ENCODE peak calls at places on chromosome 15, in five cellular contexts. M is transverse colon, D is T-helper 17 cell, F is AG04450, N is psoas muscle. X is an unnamed sample.

GRCh38 chr15:51227967-51228783 is 110.2 kb downstream of the CYP19A1 start:
- DNase-seq in N (no peak), M (no peak), F (peak), D (no peak), X (peak)

GRCh38 chr15:75425966-75426500 is 25.5 kb downstream of the SIN3A start:
- DNase-seq in M (no peak), N (no peak), D (no peak), F (no peak), X (no peak)

GRCh38 chr15:85500729-85501128 is 120.3 kb downstream of the AKAP13 start:
- DNase-seq in M (no peak), F (no peak), N (no peak), D (no peak), X (no peak)

GRCh38 chr15:33132722-33133345 is 61.7 kb downstream of the FMN1 start:
- DNase-seq in F (peak), D (no peak), N (no peak), M (peak), X (peak)

GRCh38 chr15:41997845-41998244 is 23.0 kb downstream of the PLA2G4E start:
- DNase-seq in N (peak), F (no peak), M (no peak), D (no peak), X (no peak)

GRCh38 chr15:68421798-68422402 is 10.1 kb downstream of the ITGA11 start:
- DNase-seq in F (no peak), M (no peak), D (no peak), N (no peak), X (no peak)

GRCh38 chr15:97009036-97009555 is 678.6 kb downstream of the NR2F2 start:
- DNase-seq in M (no peak), F (no peak), D (no peak), N (no peak), X (no peak)

GRCh38 chr15:99092554-99093172 is 12.2 kb upstream of the SYNM start:
- DNase-seq in N (no peak), M (no peak), D (no peak), F (no peak), X (no peak)

GRCh38 chr15:101559938-101560337 is 70.4 kb upstream of the PCSK6 start:
- DNase-seq in F (no peak), M (no peak), D (no peak), N (no peak), X (no peak)

GRCh38 chr15:58224068-58224467 is 85.9 kb downstream of the AQP9 start:
- DNase-seq in M (no peak), D (no peak), N (peak), F (no peak), X (no peak)

GRCh38 chr15:35753486-35753885 is 207.5 kb upstream of the DPH6 start:
- DNase-seq in D (no peak), N (no peak), M (no peak), F (peak), X (peak)

GRCh38 chr15:65154720-65155119 is 21.1 kb upstream of the PDCD7 start:
- DNase-seq in D (no peak), F (no peak), N (no peak), M (no peak), X (no peak)

GRCh38 chr15:60859996-60860494 is 369.1 kb downstream of the RORA start:
- DNase-seq in N (no peak), M (no peak), F (peak), D (no peak), X (peak)

GRCh38 chr15:72338617-72339321 is 18.8 kb upstream of the CELF6 start:
- DNase-seq in N (no peak), M (no peak), D (no peak), F (peak), X (no peak)

GRCh38 chr15:61034793-61035710 is 194.1 kb downstream of the RORA start:
- DNase-seq in N (no peak), D (no peak), M (no peak), F (no peak), X (no peak)

GRCh38 chr15:67835349-67836133 is 4.3 kb downstream of the RNU6-1 start:
- DNase-seq in D (no peak), F (no peak), M (no peak), N (peak), X (no peak)

GRCh38 chr15:41231536-41231935 is 468 bp downstream of the CHP1 start:
- DNase-seq in D (no peak), M (no peak), N (no peak), F (no peak), X (no peak)

GRCh38 chr15:64651573-64652260 is 123.7 kb downstream of the RBPMS2 start:
- DNase-seq in N (no peak), M (no peak), F (no peak), D (no peak), X (peak)

GRCh38 chr15:77580991-77581682 is 51.6 kb downstream of the LINGO1 start:
- DNase-seq in N (peak), M (no peak), F (no peak), D (no peak), X (peak)

GRCh38 chr15:77057650-77058049 is 13.3 kb downstream of the TSPAN3 start:
- DNase-seq in N (no peak), D (no peak), F (no peak), M (no peak), X (peak)

GRCh38 chr15:56968821-56969220 is 50.4 kb downstream of the TCF12 start:
- DNase-seq in N (no peak), M (no peak), D (no peak), F (no peak), X (no peak)

GRCh38 chr15:52427804-52428203 is 100.9 kb downstream of the MYO5A start:
- DNase-seq in M (no peak), D (no peak), F (peak), N (peak), X (peak)

GRCh38 chr15:95556866-95557225 is 773.7 kb upstream of the NR2F2 start:
- DNase-seq in D (no peak), M (no peak), F (no peak), N (no peak), X (no peak)

GRCh38 chr15:38597221-38597800 is 32.7 kb upstream of the RASGRP1 start:
- DNase-seq in D (no peak), M (no peak), F (no peak), N (no peak), X (no peak)

GRCh38 chr15:91196768-91197167 is 96.7 kb downstream of the SV2B start:
- DNase-seq in M (no peak), D (no peak), F (no peak), N (no peak), X (no peak)

GRCh38 chr15:81160312-81161214 is 26.5 kb downstream of the CFAP161 start:
- DNase-seq in D (no peak), N (peak), M (peak), F (peak), X (peak)

GRCh38 chr15:63752979-63753378 is 80.8 kb downstream of the HERC1 start:
- DNase-seq in N (no peak), F (no peak), M (no peak), D (no peak), X (no peak)

GRCh38 chr15:51460796-51461195 is 119.3 kb downstream of the GLDN start:
- DNase-seq in N (no peak), M (no peak), D (no peak), F (no peak), X (no peak)

GRCh38 chr15:100766225-100767001 is 113.2 kb upstream of the ALDH1A3 start:
- DNase-seq in D (no peak), F (no peak), N (peak), M (no peak), X (no peak)

GRCh38 chr15:78617131-78617915 is 3.5 kb downstream of the CHRNA3 start:
- DNase-seq in F (no peak), N (no peak), D (no peak), M (no peak), X (peak)